ENCODE peak calls at places on chromosomes 4 and X, in seven cellular contexts. One of them, this sample, is unnamed.

GRCh38 chr4:147578057-147578476 is 39.1 kb upstream of the TMEM184C start:
- DNase-seq in activated CD8-positive, alpha-beta memory T cell treated with anti-CD3 and anti-CD28 coated beads for 1 hour: no peak
- DNase-seq in suprapubic skin: no peak
- DNase-seq in stimulated activated CD4-positive, alpha-beta T cell treated with anti-CD3 and anti-CD28 coated beads, TNF-alpha, amount 100 ng/mL, for 48 hours: no peak
- DNase-seq in AG08395: peak
- DNase-seq in mammary epithelial cell: peak
- DNase-seq in CD8-positive, alpha-beta T cell: no peak
- DNase-seq in this sample: peak

GRCh38 chr4:53595204-53595603 is 3.9 kb upstream of the LNX1 start:
- DNase-seq in activated CD8-positive, alpha-beta memory T cell treated with anti-CD3 and anti-CD28 coated beads for 1 hour: no peak
- DNase-seq in suprapubic skin: no peak
- DNase-seq in stimulated activated CD4-positive, alpha-beta T cell treated with anti-CD3 and anti-CD28 coated beads, TNF-alpha, amount 100 ng/mL, for 48 hours: no peak
- DNase-seq in AG08395: no peak
- DNase-seq in mammary epithelial cell: peak
- DNase-seq in CD8-positive, alpha-beta T cell: no peak
- DNase-seq in this sample: no peak

GRCh38 chr4:3316146-3316545 is 23.3 kb downstream of the RGS12 start:
- DNase-seq in activated CD8-positive, alpha-beta memory T cell treated with anti-CD3 and anti-CD28 coated beads for 1 hour: no peak
- DNase-seq in suprapubic skin: peak
- DNase-seq in stimulated activated CD4-positive, alpha-beta T cell treated with anti-CD3 and anti-CD28 coated beads, TNF-alpha, amount 100 ng/mL, for 48 hours: no peak
- DNase-seq in AG08395: no peak
- DNase-seq in mammary epithelial cell: no peak
- DNase-seq in CD8-positive, alpha-beta T cell: no peak
- DNase-seq in this sample: no peak

GRCh38 chr4:137981277-137981676 is 260.9 kb downstream of the SLC7A11 start:
- DNase-seq in activated CD8-positive, alpha-beta memory T cell treated with anti-CD3 and anti-CD28 coated beads for 1 hour: no peak
- DNase-seq in suprapubic skin: no peak
- DNase-seq in stimulated activated CD4-positive, alpha-beta T cell treated with anti-CD3 and anti-CD28 coated beads, TNF-alpha, amount 100 ng/mL, for 48 hours: no peak
- DNase-seq in AG08395: peak
- DNase-seq in mammary epithelial cell: peak
- DNase-seq in CD8-positive, alpha-beta T cell: no peak
- DNase-seq in this sample: peak

GRCh38 chrX:134544614-134545255 is 84.8 kb downstream of the HPRT1 start:
- DNase-seq in activated CD8-positive, alpha-beta memory T cell treated with anti-CD3 and anti-CD28 coated beads for 1 hour: no peak
- DNase-seq in suprapubic skin: no peak
- DNase-seq in stimulated activated CD4-positive, alpha-beta T cell treated with anti-CD3 and anti-CD28 coated beads, TNF-alpha, amount 100 ng/mL, for 48 hours: no peak
- DNase-seq in AG08395: no peak
- DNase-seq in mammary epithelial cell: no peak
- DNase-seq in CD8-positive, alpha-beta T cell: no peak
- DNase-seq in this sample: no peak

GRCh38 chr4:121814756-121815155 is 8.9 kb downstream of the CCNA2 start:
- DNase-seq in activated CD8-positive, alpha-beta memory T cell treated with anti-CD3 and anti-CD28 coated beads for 1 hour: no peak
- DNase-seq in suprapubic skin: no peak
- DNase-seq in stimulated activated CD4-positive, alpha-beta T cell treated with anti-CD3 and anti-CD28 coated beads, TNF-alpha, amount 100 ng/mL, for 48 hours: no peak
- DNase-seq in AG08395: no peak
- DNase-seq in mammary epithelial cell: no peak
- DNase-seq in CD8-positive, alpha-beta T cell: no peak
- DNase-seq in this sample: no peak

GRCh38 chr4:101464596-101464995 is 117.3 kb upstream of the PPP3CA start:
- DNase-seq in activated CD8-positive, alpha-beta memory T cell treated with anti-CD3 and anti-CD28 coated beads for 1 hour: no peak
- DNase-seq in suprapubic skin: no peak
- DNase-seq in stimulated activated CD4-positive, alpha-beta T cell treated with anti-CD3 and anti-CD28 coated beads, TNF-alpha, amount 100 ng/mL, for 48 hours: no peak
- DNase-seq in AG08395: no peak
- DNase-seq in mammary epithelial cell: no peak
- DNase-seq in CD8-positive, alpha-beta T cell: no peak
- DNase-seq in this sample: no peak

GRCh38 chrX:43958529-43958928 is 14.7 kb downstream of the NDP start:
- DNase-seq in activated CD8-positive, alpha-beta memory T cell treated with anti-CD3 and anti-CD28 coated beads for 1 hour: no peak
- DNase-seq in suprapubic skin: no peak
- DNase-seq in stimulated activated CD4-positive, alpha-beta T cell treated with anti-CD3 and anti-CD28 coated beads, TNF-alpha, amount 100 ng/mL, for 48 hours: peak
- DNase-seq in AG08395: peak
- DNase-seq in mammary epithelial cell: peak
- DNase-seq in CD8-positive, alpha-beta T cell: no peak
- DNase-seq in this sample: peak

GRCh38 chr4:93302310-93302709 is 526.2 kb upstream of the ATOH1 start:
- DNase-seq in activated CD8-positive, alpha-beta memory T cell treated with anti-CD3 and anti-CD28 coated beads for 1 hour: no peak
- DNase-seq in suprapubic skin: no peak
- DNase-seq in stimulated activated CD4-positive, alpha-beta T cell treated with anti-CD3 and anti-CD28 coated beads, TNF-alpha, amount 100 ng/mL, for 48 hours: no peak
- DNase-seq in AG08395: no peak
- DNase-seq in mammary epithelial cell: no peak
- DNase-seq in CD8-positive, alpha-beta T cell: no peak
- DNase-seq in this sample: no peak

GRCh38 chrX:71909956-71910355 is 689 bp upstream of the NHSL2 start:
- DNase-seq in activated CD8-positive, alpha-beta memory T cell treated with anti-CD3 and anti-CD28 coated beads for 1 hour: no peak
- DNase-seq in suprapubic skin: no peak
- DNase-seq in stimulated activated CD4-positive, alpha-beta T cell treated with anti-CD3 and anti-CD28 coated beads, TNF-alpha, amount 100 ng/mL, for 48 hours: no peak
- DNase-seq in AG08395: no peak
- DNase-seq in mammary epithelial cell: no peak
- DNase-seq in CD8-positive, alpha-beta T cell: no peak
- DNase-seq in this sample: no peak

GRCh38 chr4:127708985-127709384 is 21.2 kb upstream of the SLC25A31 start:
- DNase-seq in activated CD8-positive, alpha-beta memory T cell treated with anti-CD3 and anti-CD28 coated beads for 1 hour: no peak
- DNase-seq in suprapubic skin: no peak
- DNase-seq in stimulated activated CD4-positive, alpha-beta T cell treated with anti-CD3 and anti-CD28 coated beads, TNF-alpha, amount 100 ng/mL, for 48 hours: no peak
- DNase-seq in AG08395: peak
- DNase-seq in mammary epithelial cell: peak
- DNase-seq in CD8-positive, alpha-beta T cell: no peak
- DNase-seq in this sample: peak